ENCODE peak calls at places on chromosomes 4 and X, in seven cellular contexts. Y, J, B, L, G, F and V are unnamed samples.

GRCh38 chrX:71103110-71103983 is 3.2 kb downstream of the CXorf65 start:
- DNase-seq in B (peak), J (peak), Y (no peak), F (peak), G (no peak), L (no peak), V (no peak)

GRCh38 chr4:16764622-16765021 is 133.8 kb downstream of the LDB2 start:
- DNase-seq in B (peak), J (peak), G (peak), L (no peak), Y (no peak), F (peak), V (no peak)

GRCh38 chrX:81378550-81378949 is 176.6 kb downstream of the SH3BGRL start:
- DNase-seq in B (no peak), G (no peak), F (no peak), J (no peak), L (no peak), Y (no peak), V (no peak)

GRCh38 chrX:13863326-13863725 is 46.4 kb upstream of the GPM6B start:
- DNase-seq in B (no peak), J (no peak), F (no peak), L (no peak), Y (no peak), G (no peak), V (no peak)

GRCh38 chr4:82711158-82711785 is 87.3 kb downstream of the SCD5 start:
- DNase-seq in L (no peak), J (no peak), G (no peak), Y (no peak), B (no peak), F (no peak), V (no peak)

GRCh38 chr4:13905543-13905942 is 278.0 kb upstream of the BOD1L1 start:
- DNase-seq in Y (no peak), J (no peak), G (no peak), L (no peak), F (no peak), B (no peak), V (no peak)

GRCh38 chrX:40933132-40934078 is 151.8 kb upstream of the USP9X start:
- DNase-seq in Y (no peak), L (peak), J (peak), F (no peak), B (peak), G (no peak), V (no peak)

GRCh38 chr4:40811886-40812857 is 62.4 kb downstream of the NSUN7 start:
- DNase-seq in F (no peak), L (no peak), G (no peak), B (no peak), J (no peak), Y (no peak), V (no peak)

DNA sequence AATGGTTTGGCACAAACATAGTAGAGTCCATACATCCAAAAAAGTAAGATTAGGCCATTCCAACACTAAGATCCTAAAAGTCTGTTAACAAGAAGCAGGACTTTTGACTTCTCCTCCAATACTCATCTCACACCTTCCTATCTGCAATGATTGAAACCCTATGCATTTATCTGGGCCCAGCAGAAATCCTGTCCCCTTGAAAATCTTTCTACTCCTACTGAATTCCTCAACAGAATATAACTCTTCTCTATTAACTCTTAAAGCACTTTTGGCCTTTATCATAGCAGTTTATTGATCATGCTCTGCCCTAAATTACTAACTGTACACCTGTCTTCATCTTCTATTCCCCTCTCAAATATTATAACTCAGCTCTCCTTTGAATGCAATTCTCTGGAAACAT is 4.6 kb downstream of the G3BP2 start:
- DNase-seq in J (no peak), L (no peak), B (no peak), F (no peak), Y (no peak), G (no peak), V (no peak)
- TF ChIP-seq SIN3A in J (no peak), L (no peak), B (no peak), F (no peak), Y (no peak), G (no peak), V (no peak)

DNA sequence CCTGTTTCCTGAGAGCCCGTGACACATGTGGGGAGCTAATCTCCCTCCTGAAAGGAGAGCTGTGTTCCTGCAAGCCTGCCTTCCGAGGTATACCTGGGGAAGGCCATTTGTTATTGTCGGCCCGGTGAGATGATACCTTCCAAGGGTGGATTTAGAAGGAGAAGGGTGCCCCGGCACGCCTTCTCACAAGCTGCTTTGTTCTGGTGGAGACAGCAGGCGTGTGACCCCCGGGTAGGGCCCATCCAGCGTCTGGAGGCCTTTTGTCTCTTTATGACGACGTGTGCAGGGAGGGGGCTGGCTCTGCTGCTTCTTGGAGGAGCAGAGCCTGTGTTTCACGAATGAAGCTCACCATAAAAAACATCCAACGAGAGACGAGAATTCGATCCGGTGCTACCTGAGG is 45.3 kb downstream of the SHOX start:
- DNase-seq in F (peak), G (no peak), J (no peak), Y (no peak), L (no peak), B (no peak), V (no peak)
- TF ChIP-seq SIN3A in F (no peak), G (no peak), J (no peak), Y (no peak), L (no peak), B (no peak), V (no peak)

GRCh38 chrX:100948557-100948956 is 19.8 kb upstream of the XKRX start:
- DNase-seq in B (no peak), G (no peak), J (no peak), L (no peak), F (no peak), Y (no peak), V (no peak)

GRCh38 chrX:100944601-100945000 is 15.9 kb upstream of the XKRX start:
- DNase-seq in F (no peak), Y (no peak), B (no peak), J (no peak), L (no peak), G (no peak), V (no peak)

DNA sequence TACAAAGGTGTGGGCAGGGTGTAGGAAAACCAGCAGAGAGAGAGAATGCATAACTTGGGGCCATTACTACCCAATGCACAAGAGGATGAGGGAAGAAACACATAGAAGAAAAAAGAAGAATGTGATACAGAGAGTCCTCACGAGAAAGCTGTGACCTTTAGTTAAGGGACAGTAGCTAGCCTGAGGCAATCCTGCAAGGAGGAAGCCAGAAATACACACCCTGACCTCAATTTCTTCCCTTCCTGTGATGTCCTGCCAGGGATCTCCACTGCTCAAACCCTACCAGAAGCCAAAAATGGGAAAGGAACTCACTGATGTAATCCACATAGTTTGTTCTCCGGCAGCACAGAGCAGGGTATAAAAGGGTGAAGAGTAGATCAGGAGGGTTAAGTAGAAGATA is 17.8 kb upstream of the XKRX start:
- DNase-seq in G (no peak), L (no peak), B (no peak), J (no peak), Y (no peak), F (no peak), V (no peak)
- TF ChIP-seq SIN3A in G (no peak), L (no peak), B (no peak), J (no peak), Y (no peak), F (no peak), V (no peak)

DNA sequence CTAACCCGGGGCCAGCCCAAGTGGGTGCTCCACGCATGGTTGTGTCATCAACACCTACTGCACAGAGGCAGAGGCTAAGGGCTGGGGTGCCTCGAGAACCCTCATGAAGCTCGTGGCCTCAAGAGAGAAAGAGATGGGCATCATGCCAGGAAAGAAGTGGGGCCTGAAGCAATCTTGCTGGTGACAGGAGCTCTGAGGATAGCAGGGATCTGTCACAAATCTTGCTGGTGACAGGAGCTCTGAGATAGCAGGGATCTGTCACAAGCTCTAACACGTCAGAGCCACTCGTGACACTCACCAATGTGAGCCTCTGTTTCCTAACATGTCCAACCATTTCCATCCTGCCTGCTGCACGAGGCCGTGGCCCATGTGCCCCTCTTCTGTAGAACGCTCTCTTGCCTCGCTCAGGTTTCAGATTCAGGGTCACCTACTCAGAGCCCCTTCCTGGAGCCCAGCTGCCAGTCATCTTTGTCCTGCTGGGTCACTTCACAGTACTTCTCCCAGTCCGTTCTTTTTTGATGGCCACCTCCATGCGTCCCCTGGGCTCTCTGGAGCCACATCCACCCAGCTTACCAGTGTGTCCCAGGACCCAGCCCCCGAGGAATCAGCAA is 21.1 kb downstream of the PNMA6E start:
- DNase-seq in J (no peak), B (peak), F (no peak), L (no peak), G (no peak), Y (no peak), V (no peak)
- TF ChIP-seq SIN3A in J (no peak), B (no peak), F (no peak), L (no peak), G (no peak), Y (no peak), V (no peak)

DNA sequence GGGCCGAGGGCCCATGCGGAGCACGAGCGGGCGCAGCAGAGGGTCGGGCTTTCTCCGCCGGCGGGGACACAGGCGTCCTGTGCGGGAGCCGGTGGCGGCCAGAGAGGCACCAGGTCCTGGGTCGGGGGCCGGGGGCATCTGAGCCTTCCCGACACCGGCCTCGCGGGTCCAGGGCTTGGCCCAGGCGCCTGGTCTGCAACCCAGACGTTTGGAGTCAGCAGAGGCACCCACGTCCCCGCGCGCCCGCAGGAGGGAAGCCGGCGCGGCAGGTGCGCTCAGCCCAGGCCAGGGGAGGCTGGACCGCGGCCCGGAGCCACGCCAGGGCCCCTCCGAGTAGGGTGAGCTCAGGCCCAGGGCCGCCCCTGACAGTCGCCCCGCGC is 91.1 kb downstream of the FAM53A start:
- DNase-seq in B (no peak), G (no peak), Y (no peak), J (no peak), L (no peak), F (no peak), V (no peak)
- TF ChIP-seq SIN3A in B (no peak), G (no peak), Y (no peak), J (no peak), L (no peak), F (no peak), V (no peak)